ENCODE peak calls at places on chromosomes 4 and X, in seven cellular contexts. One of them, this sample, is unnamed.

GRCh38 chr4:71411976-71412375 is 73.2 kb downstream of the SLC4A4 start:
- DNase-seq in H1: no peak
- DNase-seq in K562: no peak
- DNase-seq in HepG2: no peak
- DNase-seq in HCT116: no peak
- DNase-seq in GM12878: no peak
- DNase-seq in IMR-90: peak
- DNase-seq in this sample: no peak

GRCh38 chr4:114980932-114981693 is 132.3 kb downstream of the NDST4 start:
- DNase-seq in HepG2: no peak
- DNase-seq in K562: no peak
- DNase-seq in H1: no peak
- DNase-seq in IMR-90: no peak
- DNase-seq in HCT116: no peak
- DNase-seq in GM12878: no peak
- DNase-seq in this sample: no peak

GRCh38 chr4:140645614-140646412 is 77.1 kb upstream of the UCP1 start:
- DNase-seq in HCT116: no peak
- DNase-seq in HepG2: peak
- DNase-seq in IMR-90: peak
- DNase-seq in GM12878: no peak
- DNase-seq in K562: no peak
- DNase-seq in H1: no peak
- DNase-seq in this sample: no peak

GRCh38 chrX:53831662-53832635 is 145.4 kb upstream of the HUWE1 start:
- DNase-seq in H1: peak
- DNase-seq in GM12878: peak
- DNase-seq in HCT116: peak
- DNase-seq in K562: peak
- DNase-seq in HepG2: peak
- DNase-seq in IMR-90: peak
- DNase-seq in this sample: peak

GRCh38 chrX:15564981-15565579 is 35.7 kb downstream of the ACE2 start:
- DNase-seq in H1: peak
- DNase-seq in IMR-90: peak
- DNase-seq in K562: peak
- DNase-seq in GM12878: peak
- DNase-seq in HCT116: peak
- DNase-seq in HepG2: peak
- DNase-seq in this sample: peak

GRCh38 chr4:110622841-110623709 is at the start of gene PITX2:
- DNase-seq in IMR-90: peak
- DNase-seq in GM12878: no peak
- DNase-seq in HCT116: peak
- DNase-seq in H1: peak
- DNase-seq in K562: peak
- DNase-seq in HepG2: no peak
- DNase-seq in this sample: peak

GRCh38 chr4:141658316-141658715 is 21.9 kb downstream of the IL15 start:
- DNase-seq in HCT116: no peak
- DNase-seq in GM12878: no peak
- DNase-seq in IMR-90: no peak
- DNase-seq in HepG2: no peak
- DNase-seq in H1: no peak
- DNase-seq in K562: no peak
- DNase-seq in this sample: peak

GRCh38 chr4:15250021-15250441 is 177.8 kb upstream of the C1QTNF7 start:
- DNase-seq in HCT116: no peak
- DNase-seq in GM12878: no peak
- DNase-seq in H1: no peak
- DNase-seq in HepG2: no peak
- DNase-seq in K562: no peak
- DNase-seq in IMR-90: peak
- DNase-seq in this sample: no peak

GRCh38 chrX:111506826-111507225 is 4.6 kb upstream of the SERTM2 start:
- DNase-seq in GM12878: no peak
- DNase-seq in HCT116: no peak
- DNase-seq in K562: no peak
- DNase-seq in H1: no peak
- DNase-seq in IMR-90: no peak
- DNase-seq in HepG2: no peak
- DNase-seq in this sample: no peak

GRCh38 chr4:164906368-164906767 is 29.4 kb downstream of the APELA start:
- DNase-seq in HCT116: no peak
- DNase-seq in H1: no peak
- DNase-seq in IMR-90: no peak
- DNase-seq in HepG2: no peak
- DNase-seq in K562: no peak
- DNase-seq in GM12878: no peak
- DNase-seq in this sample: no peak

GRCh38 chrX:120840826-120841225 is 34.8 kb downstream of the CT47B1 start:
- DNase-seq in HepG2: no peak
- DNase-seq in HCT116: no peak
- DNase-seq in K562: no peak
- DNase-seq in H1: no peak
- DNase-seq in GM12878: no peak
- DNase-seq in IMR-90: no peak
- DNase-seq in this sample: peak

GRCh38 chrX:139058831-139059495 is 347.4 kb upstream of the FGF13 start:
- DNase-seq in K562: no peak
- DNase-seq in IMR-90: no peak
- DNase-seq in GM12878: no peak
- DNase-seq in H1: no peak
- DNase-seq in HepG2: no peak
- DNase-seq in HCT116: no peak
- DNase-seq in this sample: no peak

GRCh38 chr4:73976716-73977115 is 5.1 kb downstream of the PF4 start:
- DNase-seq in K562: no peak
- DNase-seq in IMR-90: peak
- DNase-seq in GM12878: no peak
- DNase-seq in HepG2: no peak
- DNase-seq in HCT116: no peak
- DNase-seq in H1: no peak
- DNase-seq in this sample: no peak

GRCh38 chr4:74203467-74203866 is 45.5 kb downstream of the MTHFD2L start:
- DNase-seq in IMR-90: no peak
- DNase-seq in K562: no peak
- DNase-seq in GM12878: no peak
- DNase-seq in HCT116: no peak
- DNase-seq in HepG2: no peak
- DNase-seq in H1: no peak
- DNase-seq in this sample: no peak

GRCh38 chr4:99636422-99636821 is 21.2 kb downstream of the C4orf54 start:
- DNase-seq in HepG2: no peak
- DNase-seq in H1: no peak
- DNase-seq in IMR-90: no peak
- DNase-seq in K562: no peak
- DNase-seq in HCT116: no peak
- DNase-seq in GM12878: no peak
- DNase-seq in this sample: no peak

GRCh38 chr4:77084019-77084604 is 8.3 kb upstream of the CCNI start:
- DNase-seq in HCT116: no peak
- DNase-seq in IMR-90: no peak
- DNase-seq in H1: no peak
- DNase-seq in K562: no peak
- DNase-seq in HepG2: no peak
- DNase-seq in GM12878: no peak
- DNase-seq in this sample: no peak

GRCh38 chr4:622996-623913 is 2.1 kb upstream of the PDE6B start:
- DNase-seq in GM12878: no peak
- DNase-seq in HepG2: no peak
- DNase-seq in HCT116: no peak
- DNase-seq in K562: no peak
- DNase-seq in H1: no peak
- DNase-seq in IMR-90: no peak
- DNase-seq in this sample: no peak

GRCh38 chrX:124212622-124213021 is 119.8 kb upstream of the TEX13D start:
- DNase-seq in K562: no peak
- DNase-seq in GM12878: no peak
- DNase-seq in H1: no peak
- DNase-seq in HCT116: no peak
- DNase-seq in IMR-90: no peak
- DNase-seq in HepG2: no peak
- DNase-seq in this sample: no peak

GRCh38 chrX:70289793-70290770 is at the start of the genes KIF4A and PDZD11:
- DNase-seq in HepG2: peak
- DNase-seq in H1: peak
- DNase-seq in GM12878: peak
- DNase-seq in HCT116: peak
- DNase-seq in K562: peak
- DNase-seq in IMR-90: peak
- DNase-seq in this sample: peak
- TF ChIP-seq POLR2A in HepG2: peak
- TF ChIP-seq POLR2A in H1: no peak
- TF ChIP-seq POLR2A in GM12878: peak
- TF ChIP-seq POLR2A in HCT116: peak
- TF ChIP-seq POLR2A in K562: peak
- TF ChIP-seq POLR2A in IMR-90: peak
- TF ChIP-seq POLR2A in this sample: peak

DNA sequence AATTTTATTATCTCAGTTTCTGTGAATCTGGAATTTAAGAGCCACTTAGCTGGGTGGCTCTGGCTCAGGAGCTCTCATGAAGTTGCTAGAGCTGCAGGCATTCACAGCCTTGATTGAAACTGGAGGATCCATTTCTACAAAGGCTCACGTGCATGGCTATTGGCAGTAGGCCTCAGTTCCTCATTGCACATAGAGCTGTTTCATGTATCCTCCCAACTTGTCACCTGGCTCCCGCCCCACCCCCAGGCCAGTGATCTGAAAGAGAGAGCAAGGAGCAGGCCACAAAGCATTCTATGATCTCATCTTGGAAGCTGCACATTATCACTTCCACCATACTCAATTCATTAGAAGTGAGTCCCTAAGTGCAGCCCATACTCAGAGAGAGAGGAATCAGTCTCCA is 18.5 kb upstream of the AP1AR start:
- DNase-seq in H1: no peak
- DNase-seq in K562: no peak
- DNase-seq in GM12878: no peak
- DNase-seq in HCT116: no peak
- DNase-seq in IMR-90: no peak
- DNase-seq in HepG2: peak
- DNase-seq in this sample: no peak
- H2AFZ ChIP-seq in H1: no peak
- H2AFZ ChIP-seq in K562: peak
- H2AFZ ChIP-seq in GM12878: no peak
- H2AFZ ChIP-seq in HCT116: no peak
- H2AFZ ChIP-seq in IMR-90: no peak
- H2AFZ ChIP-seq in HepG2: peak
- H2AFZ ChIP-seq in this sample: no peak

DNA sequence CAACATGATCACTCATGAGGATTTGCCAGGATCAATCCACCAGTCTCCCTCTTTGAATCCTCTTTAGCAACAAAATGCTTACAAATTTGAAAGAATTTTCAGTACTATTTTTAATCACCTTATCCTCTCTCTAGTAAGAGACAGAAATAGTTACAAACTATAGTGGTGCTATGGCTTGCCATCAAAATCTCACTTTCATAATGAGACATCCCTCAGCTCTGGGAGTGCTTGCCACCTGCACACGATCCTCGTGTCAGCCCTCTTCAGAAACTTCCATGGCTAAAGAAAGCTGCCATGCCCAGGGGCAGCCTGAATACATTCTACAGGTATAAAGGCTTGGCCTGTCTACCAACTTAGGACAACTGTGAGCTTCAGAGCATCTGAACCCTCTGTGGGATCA is 5.1 kb upstream of the DHX15 start:
- DNase-seq in K562: no peak
- DNase-seq in HepG2: no peak
- DNase-seq in HCT116: no peak
- DNase-seq in GM12878: no peak
- DNase-seq in IMR-90: no peak
- DNase-seq in H1: no peak
- DNase-seq in this sample: no peak
- H3K9ac ChIP-seq in K562: no peak
- H3K9ac ChIP-seq in HepG2: no peak
- H3K9ac ChIP-seq in HCT116: no peak
- H3K9ac ChIP-seq in GM12878: no peak
- H3K9ac ChIP-seq in IMR-90: no peak
- H3K9ac ChIP-seq in H1: no peak
- H3K9ac ChIP-seq in this sample: no peak

GRCh38 chrX:49101629-49101984 is 21.9 kb upstream of the WDR45 start:
- DNase-seq in HCT116: no peak
- DNase-seq in GM12878: no peak
- DNase-seq in K562: peak
- DNase-seq in IMR-90: no peak
- DNase-seq in HepG2: no peak
- DNase-seq in H1: no peak
- DNase-seq in this sample: no peak

GRCh38 chrX:49103637-49104036 is 19.9 kb downstream of the GPKOW start:
- DNase-seq in HepG2: peak
- DNase-seq in GM12878: no peak
- DNase-seq in IMR-90: no peak
- DNase-seq in K562: no peak
- DNase-seq in H1: no peak
- DNase-seq in HCT116: no peak
- DNase-seq in this sample: no peak

GRCh38 chrX:49096419-49096818 is 16.7 kb upstream of the WDR45 start:
- DNase-seq in HCT116: no peak
- DNase-seq in GM12878: no peak
- DNase-seq in H1: no peak
- DNase-seq in IMR-90: no peak
- DNase-seq in HepG2: no peak
- DNase-seq in K562: no peak
- DNase-seq in this sample: no peak

GRCh38 chrX:49102221-49102620 is 21.3 kb downstream of the GPKOW start:
- DNase-seq in HepG2: peak
- DNase-seq in HCT116: no peak
- DNase-seq in IMR-90: no peak
- DNase-seq in H1: no peak
- DNase-seq in GM12878: no peak
- DNase-seq in K562: no peak
- DNase-seq in this sample: no peak

DNA sequence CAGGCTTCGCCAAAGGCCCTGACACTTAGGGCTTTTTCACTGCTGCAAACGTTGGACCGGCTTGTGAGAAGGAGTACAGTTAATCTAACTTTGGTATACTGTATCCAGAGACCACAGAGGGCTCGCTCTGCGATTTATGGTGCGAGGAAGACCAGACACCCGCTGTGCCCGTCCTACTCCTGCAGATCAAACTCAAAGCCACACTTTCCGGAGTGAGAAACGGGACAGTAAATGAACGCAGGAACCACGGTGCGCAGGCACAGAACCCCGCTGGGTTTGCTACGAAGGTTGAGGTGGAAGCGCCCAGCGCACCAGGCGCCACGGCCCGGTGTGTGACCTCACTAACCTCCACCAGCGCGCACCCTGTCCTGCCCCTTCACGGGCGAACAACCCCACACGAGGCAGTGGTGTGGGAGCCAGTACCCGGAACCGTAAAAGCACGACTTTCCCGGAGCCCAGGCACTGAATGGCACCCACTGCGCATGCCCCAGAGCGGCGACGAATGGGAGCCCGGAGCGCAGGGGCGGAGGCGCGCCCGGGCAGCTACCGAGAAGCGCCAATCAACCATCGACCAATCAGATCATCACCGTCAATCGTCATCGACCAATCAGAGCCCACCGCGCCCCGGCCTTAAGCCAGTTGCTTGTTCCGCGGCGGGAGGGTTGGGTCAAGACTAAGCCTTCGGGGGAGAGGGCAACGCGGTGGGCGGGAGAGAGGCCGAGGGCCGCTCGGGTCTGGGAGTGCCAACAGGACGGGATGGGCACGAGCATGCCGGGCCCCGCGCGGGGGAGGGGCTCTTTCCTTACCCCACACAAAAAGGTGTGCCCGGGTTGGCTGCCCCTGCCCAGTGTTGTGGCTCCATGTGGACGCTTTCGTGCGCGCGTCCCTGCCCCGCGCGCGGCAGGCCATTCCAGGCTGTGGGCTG is 21.3 kb upstream of the WDR45 start:
- DNase-seq in HepG2: peak
- DNase-seq in K562: peak
- DNase-seq in IMR-90: peak
- DNase-seq in GM12878: peak
- DNase-seq in H1: peak
- DNase-seq in HCT116: peak
- DNase-seq in this sample: peak
- TF ChIP-seq POLR2A in HepG2: peak
- TF ChIP-seq POLR2A in K562: peak
- TF ChIP-seq POLR2A in IMR-90: no peak
- TF ChIP-seq POLR2A in GM12878: peak
- TF ChIP-seq POLR2A in H1: no peak
- TF ChIP-seq POLR2A in HCT116: no peak
- TF ChIP-seq POLR2A in this sample: peak